ENCODE peak calls at places on chromosomes 11 and 22, in five cellular contexts. C is psoas muscle, X is fibroblast of pulmonary artery, H is WTC11, T is cardiac muscle cell. F is an unnamed sample.

GRCh38 chr11:1373536-1374214 is 16.1 kb upstream of the BRSK2 start:
- DNase-seq in C (no peak), T (no peak), H (no peak), X (no peak), F (peak)

GRCh38 chr11:77387701-77388100 is 86.2 kb downstream of the PAK1 start:
- DNase-seq in H (no peak), C (no peak), X (no peak), T (no peak), F (no peak)

GRCh38 chr11:118592616-118593367 is 14.6 kb upstream of the PHLDB1 start:
- DNase-seq in H (no peak), C (no peak), T (no peak), X (no peak), F (peak)

GRCh38 chr11:64319421-64319761 is 1.5 kb downstream of the PRDX5 start:
- DNase-seq in T (no peak), H (no peak), X (no peak), C (no peak), F (no peak)

GRCh38 chr11:43852057-43852636 is 28.5 kb upstream of the ALKBH3 start:
- DNase-seq in C (no peak), T (peak), X (peak), H (peak), F (peak)

GRCh38 chr11:37002831-37003230 is 404.8 kb upstream of the RAG2 start:
- DNase-seq in C (no peak), T (no peak), H (no peak), X (no peak), F (no peak)

GRCh38 chr11:63985812-63986155 is 454 bp upstream of the OTUB1 start:
- DNase-seq in X (no peak), C (no peak), H (peak), T (no peak), F (no peak)

GRCh38 chr11:10818594-10818993 is 9.9 kb upstream of the EIF4G2 start:
- DNase-seq in X (no peak), C (no peak), H (no peak), T (no peak), F (peak)

GRCh38 chr22:19831016-19831415 is 23.7 kb downstream of the GNB1L start:
- DNase-seq in X (no peak), H (no peak), C (no peak), T (no peak), F (no peak)

GRCh38 chr22:23263651-23264555 is 83.6 kb downstream of the BCR start:
- DNase-seq in H (no peak), T (no peak), C (no peak), X (no peak), F (no peak)

GRCh38 chr22:43479311-43479710 is 67.5 kb downstream of the MPPED1 start:
- DNase-seq in C (no peak), X (no peak), H (no peak), T (no peak), F (no peak)

GRCh38 chr11:75326439-75326810 is 25.0 kb downstream of the ARRB1 start:
- DNase-seq in C (no peak), H (no peak), T (no peak), X (no peak), F (no peak)

GRCh38 chr11:130088217-130088616 is 18.5 kb downstream of the APLP2 start:
- DNase-seq in X (no peak), T (no peak), C (no peak), H (no peak), F (no peak)

GRCh38 chr11:128289048-128289447 is 298.3 kb downstream of the ETS1 start:
- DNase-seq in T (no peak), C (no peak), H (no peak), X (no peak), F (no peak)

GRCh38 chr11:19345848-19346681 is 105.3 kb upstream of the E2F8 start:
- DNase-seq in C (peak), X (peak), H (peak), T (peak), F (peak)

GRCh38 chr11:70845761-70846160 is 406.6 kb downstream of the SHANK2 start:
- DNase-seq in X (no peak), C (no peak), T (no peak), H (no peak), F (no peak)

GRCh38 chr22:37049224-37049623 is 2.3 kb upstream of the KCTD17 start:
- DNase-seq in H (no peak), X (no peak), C (no peak), T (no peak), F (no peak)

GRCh38 chr11:10800292-10800691 is 8.4 kb downstream of the EIF4G2 start:
- DNase-seq in X (no peak), C (no peak), H (no peak), T (no peak), F (no peak)

GRCh38 chr11:64877390-64878222 is 815 bp downstream of the EHD1 start:
- DNase-seq in T (no peak), H (no peak), X (no peak), C (no peak), F (no peak)

GRCh38 chr11:60842688-60843605 is 1.0 kb downstream of the CCDC86 start:
- DNase-seq in C (peak), H (no peak), X (no peak), T (no peak), F (peak)

GRCh38 chr22:37768273-37768672 is 39.5 kb upstream of the GCAT start:
- DNase-seq in H (peak), X (no peak), C (no peak), T (no peak), F (no peak)

GRCh38 chr11:86999859-87000753 is 37.6 kb upstream of the TMEM135 start:
- DNase-seq in X (peak), C (no peak), H (no peak), T (peak), F (peak)

GRCh38 chr11:40401132-40401853 is 1058.2 kb downstream of the LRRC4C start:
- DNase-seq in T (no peak), C (no peak), X (no peak), H (no peak), F (no peak)

GRCh38 chr22:32469799-32470212 is 4.8 kb upstream of the FBXO7 start:
- DNase-seq in C (no peak), X (peak), H (no peak), T (peak), F (peak)

GRCh38 chr22:43823353-43823908 is 11.3 kb upstream of the EFCAB6 start:
- DNase-seq in T (no peak), H (no peak), X (no peak), C (no peak), F (no peak)

GRCh38 chr22:42648368-42649260 is 578 bp downstream of the CYB5R3 start:
- DNase-seq in X (peak), C (peak), T (peak), H (no peak), F (peak)

GRCh38 chr11:116336540-116336939 is 436.2 kb downstream of the BUD13 start:
- DNase-seq in T (no peak), H (no peak), X (no peak), C (no peak), F (no peak)

GRCh38 chr11:40203606-40204005 is 1255.8 kb downstream of the LRRC4C start:
- DNase-seq in C (no peak), T (no peak), X (no peak), H (no peak), F (no peak)

GRCh38 chr11:68685656-68686380 is 1.5 kb downstream of the GAL start:
- DNase-seq in C (no peak), X (no peak), T (no peak), H (no peak), F (no peak)

GRCh38 chr22:39332441-39333064 is 13.1 kb upstream of the RPL3 start:
- DNase-seq in H (no peak), X (no peak), C (no peak), T (peak), F (no peak)

GRCh38 chr22:23913306-23913660 is 19.1 kb downstream of the MIF start:
- DNase-seq in H (no peak), X (no peak), T (no peak), C (no peak), F (no peak)

GRCh38 chr11:120235024-120235628 is 4.8 kb upstream of the POU2F3 start:
- DNase-seq in X (peak), C (peak), H (peak), T (peak), F (peak)

GRCh38 chr11:113668255-113668654 is 37.9 kb downstream of the TMPRSS5 start:
- DNase-seq in T (peak), H (no peak), C (no peak), X (no peak), F (no peak)

GRCh38 chr11:8262552-8263108 is 1.0 kb downstream of the LMO1 start:
- DNase-seq in T (peak), C (peak), X (peak), H (peak), F (peak)

GRCh38 chr11:114226283-114226859 is 69.8 kb upstream of the NNMT start:
- DNase-seq in H (no peak), T (no peak), X (no peak), C (no peak), F (no peak)

GRCh38 chr11:122843281-122844150 is 5.2 kb downstream of the CRTAM start:
- DNase-seq in X (no peak), C (no peak), H (no peak), T (no peak), F (no peak)

GRCh38 chr11:120547871-120548681 is 36.5 kb downstream of the GRIK4 start:
- DNase-seq in X (peak), H (no peak), C (peak), T (peak), F (peak)

GRCh38 chr11:6568191-6568918 is 35.1 kb downstream of the RRP8 start:
- DNase-seq in H (peak), C (peak), X (peak), T (peak), F (peak)

GRCh38 chr11:101862410-101863233 is 52.2 kb upstream of the CEP126 start:
- DNase-seq in T (peak), H (peak), C (no peak), X (peak), F (peak)

GRCh38 chr11:27718853-27719574 is 18.8 kb upstream of the BDNF start:
- DNase-seq in H (peak), C (no peak), X (peak), T (peak), F (peak)

DNA sequence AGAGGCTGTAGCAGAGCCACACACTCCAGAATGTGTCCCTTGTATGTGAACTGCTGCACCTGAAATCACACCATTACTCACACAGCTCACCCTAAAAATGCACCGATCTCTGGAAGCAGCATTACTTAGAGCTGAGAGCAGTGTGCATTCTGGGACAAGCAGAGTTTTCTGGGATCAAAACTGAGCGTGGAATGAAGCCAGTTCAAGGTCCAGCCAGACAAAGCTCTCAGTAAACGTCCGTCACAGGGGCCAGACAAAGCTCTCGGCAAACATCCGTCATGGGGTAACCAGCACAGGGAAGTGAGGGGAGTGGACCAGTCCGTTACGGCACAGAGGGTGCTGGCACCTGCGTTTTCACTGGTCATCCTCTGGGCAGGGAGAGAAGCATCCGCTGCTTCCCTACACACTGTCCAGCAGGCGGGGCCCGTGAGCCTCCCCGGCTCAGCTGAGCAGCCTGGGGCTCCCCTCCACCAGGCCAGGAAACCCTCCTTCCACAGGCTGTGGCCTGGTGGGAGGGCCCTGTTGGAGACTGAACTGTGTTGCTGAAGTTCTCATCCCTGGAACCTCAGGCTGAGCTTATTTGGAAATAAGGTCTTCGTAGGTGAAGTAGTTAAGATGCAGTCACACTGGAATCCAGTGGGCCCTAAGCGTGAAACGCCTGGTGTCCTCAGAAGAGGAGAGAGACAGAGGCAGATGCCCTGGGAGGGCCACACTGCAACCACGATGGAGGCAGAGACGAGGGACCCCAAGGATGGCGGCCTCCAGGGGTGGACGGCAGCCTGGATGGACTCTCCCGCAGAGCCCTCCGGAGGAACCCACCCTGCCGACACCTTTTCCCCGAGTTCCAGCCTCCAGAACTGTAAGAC is 883.9 kb downstream of the BRD1 start:
- DNase-seq in X (no peak), C (no peak), H (peak), T (no peak), F (no peak)
- TF ChIP-seq CTCF in X (no peak), C (peak), H (no peak), T (no peak), F (no peak)

GRCh38 chr11:32870676-32871075 is 21.9 kb upstream of the QSER1 start:
- DNase-seq in X (peak), H (peak), T (peak), C (no peak), F (no peak)
- TF ChIP-seq CTCF in X (peak), H (peak), T (peak), C (peak), F (peak)

GRCh38 chr11:2402890-2403645 is 2.5 kb downstream of the TSSC4 start:
- DNase-seq in T (no peak), H (no peak), X (no peak), C (no peak), F (no peak)

GRCh38 chr11:2402106-2402505 is 1.6 kb downstream of the TSSC4 start:
- DNase-seq in C (no peak), X (no peak), H (no peak), T (no peak), F (no peak)

GRCh38 chr11:2400069-2400760 is at the start of gene TSSC4:
- DNase-seq in C (peak), H (peak), T (peak), X (peak), F (peak)

GRCh38 chr11:2400761-2401435 is 348 bp downstream of the TSSC4 start:
- DNase-seq in C (no peak), X (peak), H (no peak), T (no peak), F (no peak)

GRCh38 chr11:2401436-2401984 is 960 bp downstream of the TSSC4 start:
- DNase-seq in T (no peak), C (no peak), X (no peak), H (no peak), F (no peak)
- TF ChIP-seq CTCF in T (no peak), C (no peak), X (peak), H (no peak), F (no peak)

DNA sequence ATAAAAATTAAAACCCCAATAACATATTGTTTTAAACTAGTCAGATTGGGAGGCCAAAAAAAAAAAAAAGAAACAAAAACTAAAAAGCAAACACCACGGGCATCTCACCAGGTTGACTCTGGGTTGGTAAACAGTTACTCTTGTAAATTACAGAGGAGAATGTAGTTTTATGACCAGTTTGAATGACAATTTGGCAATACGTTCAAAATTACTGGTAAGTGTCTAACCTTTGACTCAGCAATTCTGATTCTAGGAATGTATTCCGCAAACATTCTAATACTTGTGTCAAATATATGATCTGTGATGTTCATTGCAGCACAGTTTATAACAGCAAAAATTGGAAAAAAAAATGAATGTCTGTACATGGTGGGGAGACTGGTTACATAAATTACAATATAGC is 1376.0 kb downstream of the TBC1D22A start:
- DNase-seq in H (no peak), T (no peak), C (no peak), X (no peak), F (no peak)
- TF ChIP-seq CTCF in H (no peak), T (no peak), C (no peak), X (no peak), F (no peak)

GRCh38 chr22:30806391-30806861 is 111.8 kb downstream of the OSBP2 start:
- DNase-seq in T (peak), C (no peak), X (peak), H (peak), F (peak)
- TF ChIP-seq CTCF in T (no peak), C (no peak), X (no peak), H (no peak), F (no peak)

DNA sequence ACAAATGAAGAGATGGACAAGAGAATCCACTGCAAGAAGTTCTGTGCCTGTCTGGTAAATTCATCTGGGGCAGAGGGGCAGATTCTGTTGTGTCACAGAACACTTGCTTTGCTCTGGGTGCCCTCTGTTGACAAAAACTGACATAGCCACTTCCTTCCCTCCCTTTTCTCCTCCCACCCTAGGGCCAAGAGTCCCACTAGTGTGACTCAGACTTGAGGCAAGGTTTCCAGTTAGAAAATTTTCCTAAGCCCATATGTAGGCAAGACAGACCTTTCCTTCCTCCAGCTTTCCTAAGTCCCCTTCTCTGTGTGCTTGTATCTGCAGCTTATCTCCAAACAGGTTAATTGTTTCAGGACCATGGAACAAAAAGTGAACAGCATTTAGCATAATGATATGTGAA is 106.8 kb downstream of the RBFOX2 start:
- DNase-seq in C (peak), X (peak), H (peak), T (peak), F (peak)
- TF ChIP-seq CTCF in C (peak), X (peak), H (peak), T (peak), F (peak)

GRCh38 chr11:106920899-106921504 is 97.3 kb downstream of the GUCY1A2 start:
- DNase-seq in X (peak), H (no peak), C (no peak), T (peak), F (no peak)

GRCh38 chr11:106914409-106914808 is 103.9 kb downstream of the GUCY1A2 start:
- DNase-seq in C (no peak), H (no peak), X (no peak), T (no peak), F (no peak)

GRCh38 chr11:106917973-106918372 is 100.3 kb downstream of the GUCY1A2 start:
- DNase-seq in H (peak), T (peak), C (no peak), X (peak), F (no peak)
- TF ChIP-seq CTCF in H (peak), T (peak), C (no peak), X (peak), F (peak)

GRCh38 chr11:14082338-14082737 is 119.8 kb downstream of the SPON1 start:
- DNase-seq in T (peak), X (no peak), H (no peak), C (no peak), F (no peak)
- TF ChIP-seq CTCF in T (no peak), X (no peak), H (no peak), C (no peak), F (no peak)